ENCODE peak calls at places on chromosome X, in four cellular contexts. B is K562, A is SK-N-SH, V is WTC11. W is an unnamed sample.

GRCh38 chrX:119729408-119730201 is 28.8 kb upstream of the SOWAHD start:
- DNase-seq in B (peak; percentile 69), A (peak; percentile 66), V (peak; percentile 59), W (peak; percentile 21)

GRCh38 chrX:46587753-46588171 is 14.2 kb downstream of the CHST7 start:
- DNase-seq in A (no peak), V (no peak), B (no peak), W (no peak)

GRCh38 chrX:15418707-15419181 is 34.5 kb upstream of the VEGFD start:
- DNase-seq in B (no peak), A (peak; percentile 36), V (no peak), W (no peak)

GRCh38 chrX:75273483-75273882 is 402 bp upstream of the UPRT start:
- DNase-seq in A (no peak), V (no peak), B (peak; percentile 44), W (no peak)

GRCh38 chrX:153864561-153865320 is 21.2 kb downstream of the L1CAM start:
- DNase-seq in A (peak; percentile 19), B (no peak), V (no peak), W (no peak)

GRCh38 chrX:53631156-53631555 is 55.4 kb downstream of the HUWE1 start:
- DNase-seq in B (no peak), V (no peak), A (no peak), W (no peak)

GRCh38 chrX:153973127-153974002 is 811 bp downstream of the TMEM187 start:
- DNase-seq in A (no peak), B (peak; percentile 27), V (no peak), W (no peak)

GRCh38 chrX:150476183-150476699 is 92.2 kb upstream of the MTM1 start:
- DNase-seq in B (no peak), A (no peak), V (no peak), W (no peak)

GRCh38 chrX:26375346-26375745 is 159.4 kb downstream of the MAGEB5 start:
- DNase-seq in B (no peak), V (no peak), A (no peak), W (no peak)

GRCh38 chrX:28638775-28639174 is 51.5 kb downstream of the IL1RAPL1 start:
- DNase-seq in B (no peak), A (no peak), V (no peak), W (no peak)

GRCh38 chrX:38561951-38562719 is 793 bp downstream of the TSPAN7 start:
- DNase-seq in A (peak; percentile 54), V (peak; percentile 19), B (no peak), W (peak; percentile 51)

GRCh38 chrX:97398030-97398551 is 514.4 kb downstream of the RPA4 start:
- DNase-seq in B (no peak), V (no peak), A (no peak), W (no peak)

GRCh38 chrX:1308476-1308875 is 28.1 kb upstream of the IL3RA start:
- DNase-seq in A (no peak), V (no peak), B (no peak), W (no peak)

GRCh38 chrX:115958687-115959359 is 211.7 kb upstream of the AGTR2 start:
- DNase-seq in A (peak; percentile 37), V (no peak), B (no peak), W (no peak)
- TF ChIP-seq TEAD4 in A (no peak), V (no peak), B (no peak), W (no peak)

GRCh38 chrX:40411350-40412111 is 169.2 kb upstream of the ATP6AP2 start:
- DNase-seq in V (peak; percentile 14), B (peak; percentile 60), A (no peak), W (no peak)
- TF ChIP-seq TEAD4 in V (no peak), B (no peak), A (no peak), W (no peak)

GRCh38 chrX:138011461-138011860 is 445.5 kb downstream of the ZIC3 start:
- DNase-seq in A (no peak), B (no peak), V (no peak), W (no peak)
- TF ChIP-seq TEAD4 in A (no peak), B (no peak), V (no peak), W (no peak)

GRCh38 chrX:20461576-20461975 is 194.9 kb upstream of the RPS6KA3 start:
- DNase-seq in B (no peak), A (no peak), V (no peak), W (no peak)
- TF ChIP-seq TEAD4 in B (no peak), A (no peak), V (no peak), W (no peak)

GRCh38 chrX:23373129-23373804 is 38.6 kb downstream of the PTCHD1 start:
- DNase-seq in A (no peak), V (no peak), B (no peak), W (no peak)
- TF ChIP-seq TEAD4 in A (no peak), V (no peak), B (no peak), W (no peak)

DNA sequence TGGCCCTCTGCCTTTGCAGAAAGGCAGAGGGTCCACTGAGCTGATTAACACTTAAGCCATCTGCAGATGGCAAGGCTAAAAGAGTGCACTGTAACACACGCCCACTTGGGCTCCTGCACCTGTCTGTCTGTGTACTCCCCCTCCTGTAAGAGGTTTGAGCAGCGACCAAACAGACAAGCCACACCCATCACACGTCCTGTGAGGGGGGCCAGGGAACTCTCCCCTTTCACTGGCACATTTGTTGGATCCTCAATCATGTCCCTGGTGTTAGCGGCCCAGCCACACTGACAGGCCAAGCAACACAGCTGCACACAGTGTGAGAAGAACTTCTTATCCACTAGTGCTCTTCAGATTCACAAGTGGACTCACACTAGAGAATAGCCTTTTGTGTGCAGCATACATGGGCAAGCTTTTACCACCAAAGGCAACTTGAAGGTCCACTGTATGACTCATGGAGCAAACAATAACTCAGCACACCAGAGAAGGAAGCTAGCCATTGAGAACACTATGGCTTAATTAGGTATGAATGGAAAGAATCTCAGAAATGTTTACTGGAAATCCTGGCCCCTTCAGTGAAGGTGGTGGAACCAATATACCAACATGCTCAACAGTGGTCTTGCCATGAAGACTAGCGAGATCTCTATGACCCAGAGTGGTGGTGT is 29.1 kb upstream of the UTP14A start:
- DNase-seq in A (no peak), V (no peak), B (no peak), W (peak; percentile 1)
- TF ChIP-seq TEAD4 in A (no peak), V (no peak), B (no peak), W (no peak)

DNA sequence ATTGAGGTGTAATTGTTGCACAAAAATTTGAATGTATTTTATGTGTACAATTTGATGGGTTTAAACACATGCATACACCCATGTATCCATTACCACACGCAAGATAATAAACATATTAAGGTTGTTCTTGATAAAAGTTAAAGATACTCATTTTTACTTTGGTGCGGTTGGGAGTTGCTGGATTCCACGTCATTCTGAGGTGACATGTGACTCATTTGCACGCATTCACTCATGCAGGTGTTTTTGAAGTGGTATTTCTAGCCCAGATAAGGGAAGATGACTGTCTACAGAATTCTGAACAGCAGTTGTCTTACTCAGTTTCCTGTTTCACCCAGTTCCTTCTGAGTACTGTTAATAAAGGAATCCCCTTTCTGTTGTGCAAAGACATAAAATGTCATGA is 142.0 kb downstream of the RTL3 start:
- DNase-seq in B (no peak), A (no peak), V (no peak), W (no peak)
- TF ChIP-seq TEAD4 in B (no peak), A (no peak), V (no peak), W (no peak)

DNA sequence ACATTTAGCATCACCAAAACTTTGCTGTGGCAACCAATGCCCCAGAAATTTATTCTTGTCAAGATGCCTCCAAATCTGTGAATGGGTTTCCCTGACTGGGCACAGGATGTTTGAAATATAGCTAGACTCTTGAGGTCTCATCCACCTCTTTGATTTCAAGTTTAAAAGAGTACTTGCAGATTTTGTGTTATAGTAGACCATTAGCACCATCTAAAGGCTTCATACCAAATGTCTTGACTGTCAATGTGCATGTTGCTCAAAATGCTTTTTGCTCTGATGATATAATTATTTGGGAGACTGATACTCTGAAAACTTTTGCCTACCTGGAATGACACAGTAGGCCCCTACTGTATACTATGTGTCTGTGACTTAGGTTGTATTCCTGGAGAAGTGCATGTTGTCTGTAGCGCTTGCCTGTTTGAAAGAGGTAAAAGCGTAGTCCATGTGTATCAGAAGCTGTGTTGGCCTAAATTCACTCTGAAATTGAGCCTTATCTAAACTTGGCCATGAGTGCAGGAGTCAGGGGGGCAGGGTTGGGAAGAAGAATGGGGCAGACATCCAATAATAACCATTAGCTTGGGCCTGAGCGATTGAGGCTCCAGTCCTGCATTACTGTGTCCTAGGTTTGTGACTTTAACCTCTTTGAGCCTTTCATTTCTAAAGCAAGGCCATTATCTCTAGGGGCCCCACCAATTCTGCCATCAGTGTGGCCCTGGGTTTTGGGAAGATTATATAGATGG is 33.8 kb downstream of the NDP start:
- DNase-seq in V (no peak), A (no peak), B (no peak), W (no peak)
- TF ChIP-seq TEAD4 in V (no peak), A (no peak), B (no peak), W (no peak)

DNA sequence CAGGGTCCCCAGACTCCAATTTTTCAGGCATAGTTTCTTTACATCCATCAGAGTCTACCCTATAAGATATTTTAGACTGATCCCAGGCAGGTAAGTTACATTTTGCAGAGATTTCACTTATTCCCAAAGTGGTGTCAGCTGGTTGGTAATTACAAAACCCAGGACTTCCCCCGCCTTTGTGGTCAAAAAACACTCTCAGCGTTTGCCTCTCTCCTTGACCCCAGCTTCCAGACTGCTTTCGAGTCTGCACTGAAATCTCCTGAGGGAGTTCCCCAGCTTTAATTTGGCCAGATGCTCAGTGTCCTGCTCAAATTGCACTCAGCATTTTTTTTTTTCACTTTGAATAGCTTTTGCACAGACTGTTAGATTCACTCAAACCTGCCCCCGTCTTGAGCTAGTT is 11.2 kb upstream of the AMOT start:
- DNase-seq in V (no peak), A (no peak), B (no peak), W (no peak)
- TF ChIP-seq TEAD4 in V (no peak), A (no peak), B (no peak), W (no peak)